ENCODE peak calls at places on chromosome 1, in six cellular contexts. W is NCI-H1105 treated with DMSO at 0.1 percent for 48 hours, O is GM03348, I is GM12865, N is body of pancreas, J is AG09309. U is an unnamed sample.
A peak's percentile ranks its signal among the peaks of the same experiment; 100 is the strongest.

GRCh38 chr1:117237701-117238413 is 27.1 kb upstream of the VTCN1 start:
- DNase-seq in W (no peak), O (peak; percentile 24), I (no peak), N (peak; percentile 13), J (peak; percentile 3), U (no peak)

GRCh38 chr1:63920154-63921117 is 146.6 kb downstream of the ROR1 start:
- DNase-seq in W (no peak), O (peak; percentile 82), I (no peak), N (no peak), J (peak; percentile 95), U (peak; percentile 19)

GRCh38 chr1:107529511-107530149 is 388.8 kb downstream of the NTNG1 start:
- DNase-seq in W (peak; percentile 80), O (peak; percentile 75), I (peak; percentile 72), N (peak; percentile 25), J (peak; percentile 31), U (peak; percentile 95)

GRCh38 chr1:20358761-20359263 is 68.1 kb downstream of the VWA5B1 start:
- DNase-seq in W (peak; percentile 81), O (peak; percentile 47), I (no peak), N (peak; percentile 94), J (no peak), U (peak; percentile 88)

GRCh38 chr1:39370602-39371001 is 120.8 kb upstream of the BMP8A start:
- DNase-seq in W (no peak), O (no peak), I (no peak), N (no peak), J (no peak), U (no peak)

GRCh38 chr1:209355415-209355814 is 228.1 kb upstream of the CAMK1G start:
- DNase-seq in W (no peak), O (no peak), I (no peak), N (no peak), J (no peak), U (peak; percentile 50)

GRCh38 chr1:217506878-217507277 is 124.0 kb downstream of the GPATCH2 start:
- DNase-seq in W (no peak), O (no peak), I (no peak), N (no peak), J (no peak), U (no peak)

GRCh38 chr1:1982379-1983232 is 21.0 kb downstream of the CFAP74 start:
- DNase-seq in W (no peak), O (no peak), I (no peak), N (no peak), J (no peak), U (no peak)

GRCh38 chr1:38037481-38037939 is 9.1 kb downstream of the POU3F1 start:
- DNase-seq in W (no peak), O (no peak), I (no peak), N (peak; percentile 30), J (no peak), U (peak; percentile 73)

GRCh38 chr1:236741757-236742156 is 53.3 kb upstream of the MTR start:
- DNase-seq in W (no peak), O (no peak), I (no peak), N (no peak), J (no peak), U (no peak)

GRCh38 chr1:159827549-159827948 is 876 bp downstream of the SLAMF8 start:
- DNase-seq in W (no peak), O (no peak), I (peak; percentile 21), N (no peak), J (no peak), U (no peak)

GRCh38 chr1:2981981-2982614 is 39.2 kb upstream of the ACTRT2 start:
- DNase-seq in W (no peak), O (no peak), I (no peak), N (no peak), J (no peak), U (no peak)

GRCh38 chr1:47918257-47918867 is 78.8 kb downstream of the TRABD2B start:
- DNase-seq in W (peak; percentile 23), O (no peak), I (no peak), N (peak; percentile 52), J (no peak), U (no peak)

GRCh38 chr1:111832521-111833155 is 76.9 kb downstream of the DDX20 start:
- DNase-seq in W (no peak), O (no peak), I (no peak), N (no peak), J (no peak), U (no peak)

GRCh38 chr1:9561429-9561828 is 22.2 kb downstream of the SLC25A33 start:
- DNase-seq in W (peak; percentile 76), O (peak; percentile 77), I (no peak), N (peak; percentile 55), J (peak; percentile 83), U (peak; percentile 98)

GRCh38 chr1:245605480-245606156 is 450.8 kb downstream of the KIF26B start:
- DNase-seq in W (no peak), O (peak; percentile 90), I (no peak), N (peak; percentile 16), J (peak; percentile 77), U (no peak)

GRCh38 chr1:45679123-45679522 is 7.2 kb downstream of the GPBP1L1 start:
- DNase-seq in W (no peak), O (peak; percentile 36), I (no peak), N (peak; percentile 48), J (no peak), U (no peak)

GRCh38 chr1:112618114-112618720 is 724 bp downstream of the ST7L start:
- DNase-seq in W (peak; percentile 32), O (peak; percentile 31), I (peak; percentile 66), N (no peak), J (no peak), U (peak; percentile 57)

GRCh38 chr1:36755313-36756230 is 272.9 kb upstream of the CSF3R start:
- DNase-seq in W (no peak), O (no peak), I (no peak), N (no peak), J (no peak), U (no peak)

GRCh38 chr1:100722211-100722610 is 2.7 kb downstream of the VCAM1 start:
- DNase-seq in W (no peak), O (no peak), I (no peak), N (no peak), J (no peak), U (no peak)

GRCh38 chr1:197998110-197998509 is 80.9 kb downstream of the LHX9 start:
- DNase-seq in W (no peak), O (no peak), I (peak; percentile 20), N (no peak), J (no peak), U (no peak)

GRCh38 chr1:164604541-164604940 is 45.6 kb downstream of the PBX1 start:
- DNase-seq in W (no peak), O (peak; percentile 54), I (no peak), N (no peak), J (peak; percentile 47), U (no peak)

GRCh38 chr1:32881871-32882850 is 4.1 kb upstream of the HPCA start:
- DNase-seq in W (no peak), O (no peak), I (no peak), N (no peak), J (no peak), U (peak; percentile 100)

GRCh38 chr1:191026828-191027227 is 549.2 kb upstream of the BRINP3 start:
- DNase-seq in W (no peak), O (no peak), I (no peak), N (no peak), J (no peak), U (peak; percentile 77)

GRCh38 chr1:30912913-30913652 is 4.5 kb upstream of the SDC3 start:
- DNase-seq in W (no peak), O (no peak), I (no peak), N (peak; percentile 35), J (no peak), U (no peak)

GRCh38 chr1:17355898-17356297 is 16.1 kb upstream of the PADI6 start:
- DNase-seq in W (no peak), O (no peak), I (no peak), N (no peak), J (no peak), U (no peak)